ENCODE peak calls at places on chromosome 17, in four cellular contexts. B is IMR-90, C is adrenal gland, J is H1. A is an unnamed sample.
A peak's percentile ranks its signal among the peaks of the same experiment; 100 is the strongest.

GRCh38 chr17:57038486-57038885 is 46.6 kb upstream of the AKAP1 start:
- DNase-seq in B (no peak), C (no peak), J (no peak), A (no peak)

GRCh38 chr17:4573682-4574081 is 10.6 kb upstream of the SMTNL2 start:
- DNase-seq in B (no peak), C (peak; percentile 94), J (no peak), A (no peak)

GRCh38 chr17:2704890-2705248 is 6.7 kb downstream of the CLUH start:
- DNase-seq in B (no peak), C (no peak), J (no peak), A (no peak)

GRCh38 chr17:7992924-7993323 is 9.5 kb upstream of the GUCY2D start:
- DNase-seq in B (no peak), C (no peak), J (no peak), A (no peak)

GRCh38 chr17:49779730-49780220 is 8.7 kb upstream of the KAT7 start:
- DNase-seq in B (peak; percentile 84), C (peak; percentile 41), J (no peak), A (no peak)

GRCh38 chr17:60804831-60805230 is 127.2 kb downstream of the BCAS3 start:
- DNase-seq in B (peak; percentile 24), C (no peak), J (no peak), A (no peak)

GRCh38 chr17:61484174-61484573 is 32.0 kb downstream of the TBX4 start:
- DNase-seq in B (no peak), C (no peak), J (no peak), A (no peak)

GRCh38 chr17:80361495-80362220 is 53.3 kb upstream of the ENDOV start:
- DNase-seq in B (no peak), C (no peak), J (no peak), A (no peak)

GRCh38 chr17:78154903-78155811 is 9.0 kb downstream of the C17orf99 start:
- DNase-seq in B (no peak), C (no peak), J (no peak), A (no peak)

GRCh38 chr17:50532452-50533024 is at the start of gene EPN3:
- DNase-seq in B (no peak), C (peak; percentile 46), J (no peak), A (no peak)

GRCh38 chr17:7218774-7219173 is 862 bp downstream of the DLG4 start:
- DNase-seq in B (no peak), C (no peak), J (no peak), A (no peak)

GRCh38 chr17:67566656-67567055 is 151.1 kb upstream of the NOL11 start:
- DNase-seq in B (no peak), C (no peak), J (no peak), A (no peak)

GRCh38 chr17:21194688-21195087 is 19.3 kb downstream of the TMEM11 start:
- DNase-seq in B (peak; percentile 43), C (peak; percentile 27), J (no peak), A (no peak)

GRCh38 chr17:71764507-71764906 is 356.3 kb upstream of the SOX9 start:
- DNase-seq in B (no peak), C (no peak), J (peak; percentile 15), A (no peak)

GRCh38 chr17:9150407-9151090 is 129.2 kb downstream of the NTN1 start:
- DNase-seq in B (peak; percentile 1), C (no peak), J (no peak), A (no peak)

GRCh38 chr17:27573971-27574525 is 56.9 kb upstream of the LGALS9 start:
- DNase-seq in B (peak; percentile 69), C (peak; percentile 70), J (no peak), A (no peak)

GRCh38 chr17:48791128-48792032 is 25.6 kb downstream of the TTLL6 start:
- DNase-seq in B (peak; percentile 79), C (peak; percentile 87), J (peak; percentile 70), A (no peak)

GRCh38 chr17:67751101-67752074 is 33.7 kb downstream of the NOL11 start:
- DNase-seq in B (no peak), C (no peak), J (no peak), A (no peak)

GRCh38 chr17:20187049-20187448 is 177.9 kb downstream of the SPECC1 start:
- DNase-seq in B (peak; percentile 68), C (no peak), J (no peak), A (no peak)

GRCh38 chr17:77540975-77541374 is 400.2 kb downstream of the SEC14L1 start:
- DNase-seq in B (no peak), C (no peak), J (no peak), A (no peak)

GRCh38 chr17:14622622-14623101 is 321.8 kb downstream of the HS3ST3B1 start:
- DNase-seq in B (no peak), C (no peak), J (no peak), A (no peak)

GRCh38 chr17:12229315-12229714 is 208.6 kb downstream of the MAP2K4 start:
- DNase-seq in B (no peak), C (no peak), J (no peak), A (no peak)

GRCh38 chr17:7841622-7842379 is 7.8 kb downstream of the KDM6B start:
- DNase-seq in B (peak; percentile 91), C (peak; percentile 96), J (no peak), A (no peak)

GRCh38 chr17:50026046-50026675 is 29.7 kb upstream of the ITGA3 start:
- DNase-seq in B (no peak), C (no peak), J (no peak), A (no peak)

DNA sequence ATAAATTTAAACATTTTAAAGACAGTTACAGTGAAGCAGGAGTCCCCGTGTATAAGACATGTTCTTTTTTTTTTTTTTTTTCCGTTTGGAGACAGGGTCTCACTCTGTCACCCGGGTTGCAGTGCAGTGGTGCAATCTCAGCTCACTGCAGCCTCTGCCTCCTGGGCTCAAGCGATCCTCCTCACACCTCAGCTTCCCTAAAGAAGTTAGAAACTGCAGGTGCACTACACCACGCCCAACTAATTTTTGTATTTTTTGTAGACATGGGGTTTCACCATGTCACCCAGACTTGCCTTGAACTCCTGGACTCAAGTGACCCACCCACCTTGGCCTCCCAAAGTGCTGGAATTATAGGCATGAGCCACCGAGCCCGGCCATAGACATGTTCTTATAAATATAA is 3.0 kb downstream of the EVI2B start:
- DNase-seq in B (no peak), C (no peak), J (no peak), A (no peak)
- H3K4me3 ChIP-seq in B (no peak overlapping the region), C (no peak overlapping the region), J (no peak overlapping the region), A (peak overlapping the region; percentile 53)

GRCh38 chr17:46922804-46923635 is at the start of gene GOSR2:
- DNase-seq in B (peak; percentile 86), C (peak; percentile 90), J (peak; percentile 73), A (peak; percentile 36)
- TF ChIP-seq CTCF in B (no peak), C (no peak), J (no peak), A (no peak)

DNA sequence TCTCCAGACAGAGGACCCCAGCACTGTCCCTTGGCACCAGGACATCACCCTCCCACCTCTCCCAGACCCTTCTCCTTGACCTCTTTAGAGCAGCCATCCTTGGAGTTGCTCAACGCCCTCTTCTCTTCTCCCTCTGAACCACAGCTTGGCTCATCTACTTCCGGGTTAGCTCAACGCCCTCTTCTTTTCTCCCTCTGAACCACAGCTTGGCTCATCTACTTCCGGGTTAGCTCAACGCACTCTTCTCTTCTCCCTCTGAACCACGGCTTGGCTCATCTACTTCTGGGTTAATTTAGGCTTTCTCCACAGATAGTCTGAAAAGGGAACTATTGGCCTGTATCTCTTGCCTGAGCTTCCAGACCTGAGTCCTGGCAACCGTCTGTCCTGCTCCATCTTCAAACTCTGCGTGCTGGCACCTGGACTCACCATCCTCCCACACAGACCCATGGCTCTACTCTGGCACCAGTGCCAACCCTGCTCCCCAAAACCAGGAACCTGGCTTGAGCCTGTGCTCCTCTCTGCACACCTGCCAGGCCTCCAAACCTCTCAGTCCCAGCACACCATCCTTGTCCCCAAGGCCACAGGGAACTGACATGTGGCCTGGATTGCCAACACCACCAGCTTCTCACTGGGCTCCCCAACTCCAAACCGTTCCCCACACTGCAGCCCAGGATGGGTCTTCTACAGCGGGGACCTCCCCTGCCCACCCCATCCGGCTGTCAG is 25.3 kb upstream of the FAAP100 start:
- DNase-seq in B (no peak), C (no peak), J (no peak), A (no peak)
- TF ChIP-seq POLR2A in B (no peak), C (no peak), J (no peak), A (no peak)

DNA sequence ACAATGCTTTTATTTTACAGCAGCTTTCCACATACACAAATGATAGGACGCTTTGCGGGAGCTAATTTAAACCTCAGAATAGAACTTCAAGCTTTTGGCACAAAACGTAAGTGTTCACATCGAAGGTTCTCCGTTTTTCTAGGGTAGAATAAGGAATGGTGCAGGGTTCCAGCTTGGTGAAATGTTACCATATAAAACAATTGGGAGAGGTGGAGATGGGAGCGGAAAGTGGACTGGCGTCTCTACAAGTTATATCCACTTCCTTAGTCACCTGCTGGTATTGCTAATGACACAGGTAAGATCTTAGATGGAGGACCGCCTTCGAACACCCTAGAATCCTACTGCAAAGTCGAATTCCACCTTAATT is 1.7 kb upstream of the NXN start:
- DNase-seq in B (no peak), C (no peak), J (no peak), A (no peak)
- H3K4me3 ChIP-seq in B (no peak overlapping the region), C (no peak overlapping the region), J (no peak overlapping the region), A (no peak overlapping the region)

GRCh38 chr17:30717290-30718098 is 107.0 kb downstream of the CRLF3 start:
- DNase-seq in B (no peak), C (no peak), J (no peak), A (no peak)

GRCh38 chr17:30720013-30720471 is 104.5 kb downstream of the CRLF3 start:
- DNase-seq in B (no peak), C (no peak), J (no peak), A (no peak)

GRCh38 chr17:30716461-30717289 is 107.8 kb downstream of the CRLF3 start:
- DNase-seq in B (peak; percentile 16), C (no peak), J (no peak), A (no peak)
- TF ChIP-seq CTCF in B (peak; percentile 24), C (no peak), J (peak; percentile 53), A (no peak)

DNA sequence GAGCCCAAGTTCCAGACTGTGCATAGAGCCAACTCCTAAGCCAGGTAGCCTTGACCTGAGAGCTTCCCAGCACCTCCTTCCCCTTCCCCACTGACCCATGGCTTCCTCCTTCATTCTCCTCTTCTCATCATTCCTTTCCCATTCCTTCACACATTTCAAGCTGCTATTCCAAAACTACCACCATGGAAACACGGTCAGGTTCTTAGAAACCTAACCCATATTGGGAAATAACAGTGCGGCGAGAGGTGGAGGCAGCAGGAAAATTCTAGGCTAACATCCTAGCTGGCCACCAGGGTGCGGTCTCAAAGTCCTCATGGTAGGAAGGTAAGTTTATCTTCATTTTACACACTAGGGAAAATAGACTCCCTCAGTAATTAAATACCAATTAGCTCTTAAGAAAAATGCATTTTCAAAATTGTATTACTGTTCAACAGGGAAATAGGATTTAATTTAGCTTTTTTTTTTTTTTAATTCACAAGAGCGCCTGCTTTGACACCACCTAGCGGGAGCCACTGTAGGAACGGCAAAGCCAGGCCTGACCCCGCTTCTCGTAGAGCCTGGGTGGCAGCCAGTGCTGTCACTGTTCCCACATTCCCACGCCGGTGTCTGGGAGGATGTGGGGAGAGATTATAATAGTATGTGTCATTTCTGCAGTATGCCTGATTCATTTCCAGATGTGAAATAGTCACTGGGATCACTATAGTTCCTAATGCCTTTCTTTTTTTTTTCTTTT is 14.0 kb upstream of the SPHK1 start:
- DNase-seq in B (peak; percentile 98), C (peak; percentile 72), J (no peak), A (no peak)
- TF ChIP-seq POLR2A in B (no peak), C (no peak), J (no peak), A (no peak)